ENCODE peak calls at places on chromosomes 5 and 9, in four cellular contexts. B is transverse colon, F is GM12878, X is gastrocnemius medialis. Z is an unnamed sample. For H3K36me3, the result is how much of the 10 kb centered on the place peaks cover.

GRCh38 chr5:44774279-44774880 is 34.4 kb upstream of the MRPS30 start:
- DNase-seq in B (no peak), F (no peak), X (no peak), Z (no peak)

GRCh38 chr5:181189962-181190710 is 14.9 kb downstream of the TRIM7 start:
- DNase-seq in B (peak), F (no peak), X (no peak), Z (peak)

GRCh38 chr5:116778015-116778414 is 203.4 kb upstream of the SEMA6A start:
- DNase-seq in B (no peak), F (no peak), X (no peak), Z (no peak)

GRCh38 chr5:16539169-16539666 is 73.6 kb upstream of the ZNF622 start:
- DNase-seq in B (peak), F (no peak), X (peak), Z (peak)

GRCh38 chr9:78091736-78092135 is 60.1 kb upstream of the GNAQ start:
- DNase-seq in B (no peak), F (no peak), X (no peak), Z (no peak)

GRCh38 chr5:123364443-123364842 is 58.8 kb downstream of the CEP120 start:
- DNase-seq in B (no peak), F (no peak), X (no peak), Z (no peak)

GRCh38 chr5:138911441-138911840 is 36.3 kb upstream of the LRRTM2 start:
- DNase-seq in B (no peak), F (no peak), X (no peak), Z (no peak)

GRCh38 chr9:125997510-125997823 is 250.3 kb downstream of the PBX3 start:
- DNase-seq in B (no peak), F (no peak), X (no peak), Z (no peak)

GRCh38 chr9:114157516-114158176 is 2.3 kb downstream of the COL27A1 start:
- DNase-seq in B (no peak), F (no peak), X (no peak), Z (no peak)

GRCh38 chr5:157198277-157199058 is 17.8 kb downstream of the ITK start:
- DNase-seq in B (peak), F (no peak), X (no peak), Z (no peak)

GRCh38 chr9:6243746-6244145 is 28.1 kb downstream of the IL33 start:
- DNase-seq in B (no peak), F (peak), X (no peak), Z (no peak)

GRCh38 chr5:77893225-77893860 is 117.2 kb upstream of the TBCA start:
- DNase-seq in B (no peak), F (no peak), X (no peak), Z (no peak)

GRCh38 chr9:127626752-127627493 is 14.8 kb downstream of the STXBP1 start:
- DNase-seq in B (no peak), F (no peak), X (no peak), Z (no peak)

GRCh38 chr9:98504883-98505282 is 203.9 kb downstream of the GABBR2 start:
- DNase-seq in B (no peak), F (no peak), X (no peak), Z (no peak)

GRCh38 chr5:128681096-128681495 is 143.1 kb upstream of the FBN2 start:
- DNase-seq in B (no peak), F (no peak), X (no peak), Z (no peak)

GRCh38 chr9:7243838-7244237 is 486.1 kb downstream of the KDM4C start:
- DNase-seq in B (no peak), F (no peak), X (no peak), Z (no peak)

GRCh38 chr5:133895979-133896378 is 72.4 kb downstream of the C5orf15 start:
- DNase-seq in B (no peak), F (no peak), X (no peak), Z (no peak)

GRCh38 chr5:73321757-73322452 is 126.7 kb downstream of the FOXD1 start:
- DNase-seq in B (no peak), F (no peak), X (no peak), Z (no peak)

GRCh38 chr5:149636861-149637246 is 55.6 kb downstream of the ARHGEF37 start:
- DNase-seq in B (no peak), F (no peak), X (no peak), Z (peak)

GRCh38 chr9:120920495-120921178 is 6.0 kb downstream of the TRAF1 start:
- DNase-seq in B (no peak), F (no peak), X (no peak), Z (no peak)

GRCh38 chr9:93297659-93298497 is 113.9 kb downstream of the WNK2 start:
- DNase-seq in B (no peak), F (no peak), X (no peak), Z (no peak)

GRCh38 chr9:70410368-70410767 is 4.1 kb downstream of the KLF9 start:
- DNase-seq in B (no peak), F (no peak), X (no peak), Z (no peak)

GRCh38 chr9:120583958-120584369 is 4.0 kb upstream of the CDK5RAP2 start:
- DNase-seq in B (peak), F (peak), X (peak), Z (no peak)

GRCh38 chr5:140557965-140558364 is 692 bp upstream of the SRA1 start:
- DNase-seq in B (no peak), F (no peak), X (no peak), Z (no peak)
- H3K4me3 ChIP-seq in B (no peak), F (peak), X (no peak), Z (no peak)

GRCh38 chr5:179616002-179616594 is 7.4 kb downstream of the HNRNPH1 start:
- DNase-seq in B (no peak), F (no peak), X (no peak), Z (no peak)

GRCh38 chr5:179612577-179613459 is 10.7 kb downstream of the HNRNPH1 start:
- DNase-seq in B (no peak), F (no peak), X (no peak), Z (no peak)

GRCh38 chr5:179615203-179615602 is 8.3 kb downstream of the HNRNPH1 start:
- DNase-seq in B (no peak), F (no peak), X (no peak), Z (no peak)

GRCh38 chr5:179614745-179615144 is 8.7 kb downstream of the HNRNPH1 start:
- DNase-seq in B (no peak), F (no peak), X (no peak), Z (no peak)

GRCh38 chr5:179613460-179614071 is 9.9 kb downstream of the HNRNPH1 start:
- DNase-seq in B (no peak), F (no peak), X (no peak), Z (no peak)
- TF ChIP-seq POLR2A in B (no peak), F (peak), X (no peak), Z (no peak)

GRCh38 chr9:134690946-134691694 is 49.5 kb downstream of the COL5A1 start:
- DNase-seq in B (no peak), F (no peak), X (no peak), Z (peak)

GRCh38 chr9:134688661-134689319 is 47.2 kb downstream of the COL5A1 start:
- DNase-seq in B (no peak), F (no peak), X (no peak), Z (peak)

GRCh38 chr9:134690301-134690751 is 48.7 kb downstream of the COL5A1 start:
- DNase-seq in B (no peak), F (no peak), X (no peak), Z (no peak)

GRCh38 chr9:134688231-134688630 is 46.6 kb downstream of the COL5A1 start:
- DNase-seq in B (no peak), F (no peak), X (no peak), Z (no peak)

DNA sequence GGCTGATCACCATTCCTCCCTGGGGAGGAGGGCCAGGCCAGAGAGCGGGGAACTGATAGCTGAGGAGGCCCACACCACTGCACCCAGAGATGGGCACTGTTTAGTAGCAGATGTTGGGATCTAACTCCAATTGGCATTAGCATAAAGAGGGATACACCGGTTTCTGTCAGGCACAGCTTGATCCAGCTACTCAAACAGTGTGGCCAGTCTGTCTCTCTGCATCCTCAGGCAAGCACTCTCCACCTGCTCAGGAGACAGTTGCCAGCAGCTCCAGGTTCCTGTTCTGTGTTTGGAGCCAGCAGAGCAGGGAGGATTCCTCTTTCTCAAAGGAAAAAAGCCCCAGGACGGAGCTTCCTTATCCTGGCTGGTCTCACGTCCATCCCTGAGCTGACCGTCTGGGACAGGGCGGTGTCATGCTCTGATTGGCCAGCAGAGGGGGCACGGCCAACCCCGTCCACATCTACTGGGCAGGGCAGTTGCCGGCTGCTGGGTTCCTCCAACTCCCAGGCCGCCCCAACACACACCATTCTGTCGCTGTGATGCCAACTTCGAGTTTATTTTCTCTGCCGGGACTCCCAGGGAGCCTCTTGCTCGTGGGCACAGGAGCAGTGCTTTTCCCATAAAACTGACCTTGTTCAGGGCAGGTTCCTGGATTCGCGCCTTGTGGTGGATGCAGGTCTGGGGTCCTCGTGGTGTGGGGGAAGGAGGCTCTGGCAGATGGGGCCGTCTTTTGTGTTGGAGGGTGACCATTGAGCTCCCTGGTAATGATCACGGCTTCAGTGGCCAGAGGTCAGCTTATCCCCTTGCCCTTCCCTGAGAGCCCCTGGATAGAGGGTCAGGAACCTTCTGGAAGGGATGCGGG is 47.9 kb downstream of the COL5A1 start:
- DNase-seq in B (peak), F (no peak), X (peak), Z (peak)
- H3K36me3 ChIP-seq in B (under half), F (under half), X (under half), Z (under half)

DNA sequence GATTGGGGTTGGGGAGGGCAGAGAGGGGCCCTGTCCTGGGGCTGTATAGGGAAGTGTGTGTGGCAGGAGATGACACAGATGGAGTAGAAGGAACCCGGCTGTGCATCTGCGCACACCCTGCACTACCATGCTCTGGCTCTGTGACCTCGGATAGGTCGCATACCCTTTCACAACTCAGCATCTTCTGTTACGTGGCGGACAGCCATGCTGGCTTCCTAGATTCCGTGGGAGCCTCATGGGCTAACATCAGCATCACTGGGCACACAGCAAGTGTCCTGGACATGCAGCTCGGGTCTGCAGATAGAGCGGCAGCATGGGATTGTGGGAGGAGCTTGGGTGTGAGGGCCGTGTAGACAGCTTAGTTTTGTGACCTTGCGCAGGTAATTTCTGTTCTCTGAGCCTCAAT is 9.2 kb downstream of the ARPC5L start:
- DNase-seq in B (no peak), F (no peak), X (peak), Z (peak)
- H3K4me3 ChIP-seq in B (no peak), F (peak), X (no peak), Z (peak)

DNA sequence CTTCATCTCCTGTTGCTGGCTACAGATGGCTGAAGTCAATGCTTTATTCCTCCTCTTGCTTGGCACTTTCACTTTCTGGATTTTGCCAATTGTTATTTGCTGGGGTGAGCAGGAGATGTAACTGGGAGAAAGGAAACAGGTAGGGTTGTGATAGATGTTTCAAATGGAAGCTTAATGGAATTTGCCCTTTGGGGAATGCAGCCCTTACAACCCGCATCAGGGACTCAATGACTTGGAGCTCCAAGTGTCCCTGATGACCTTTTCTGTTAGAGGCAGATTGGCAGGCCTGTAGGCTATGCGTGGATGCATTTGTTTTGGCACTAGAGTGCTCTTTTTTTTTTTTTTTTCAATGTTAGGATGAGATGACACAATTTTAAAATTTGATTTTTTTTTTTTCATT is 219.9 kb upstream of the GLRA1 start:
- DNase-seq in B (no peak), F (no peak), X (no peak), Z (no peak)
- TF ChIP-seq POLR2A in B (no peak), F (no peak), X (no peak), Z (no peak)

DNA sequence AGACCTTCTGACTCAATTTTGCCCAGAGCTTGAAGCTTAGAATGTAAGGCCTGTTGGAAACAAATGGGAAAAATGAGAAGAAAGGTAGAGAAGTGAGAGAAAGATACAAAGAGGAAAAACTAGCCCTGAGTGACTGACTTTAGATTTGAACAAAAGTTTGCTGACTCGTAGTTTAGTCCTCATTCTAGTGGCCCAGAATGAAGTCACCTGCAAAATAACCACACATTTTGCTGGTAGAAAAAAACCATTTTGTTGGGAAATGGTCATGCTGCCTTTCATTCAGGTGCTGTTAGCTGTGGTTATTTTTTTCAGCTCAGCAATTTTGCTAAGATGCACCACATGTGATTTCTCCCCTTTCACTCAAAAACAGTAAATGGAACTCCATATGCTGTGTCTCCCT is 98.9 kb downstream of the MRPS27 start:
- DNase-seq in B (no peak), F (no peak), X (no peak), Z (no peak)
- H3K36me3 ChIP-seq in B (under half), F (half or more), X (under half), Z (half or more)

GRCh38 chr5:1294839-1295649 is at the start of gene TERT:
- DNase-seq in B (peak), F (no peak), X (no peak), Z (peak)
- H3K4me3 ChIP-seq in B (peak), F (no peak), X (no peak), Z (no peak)

DNA sequence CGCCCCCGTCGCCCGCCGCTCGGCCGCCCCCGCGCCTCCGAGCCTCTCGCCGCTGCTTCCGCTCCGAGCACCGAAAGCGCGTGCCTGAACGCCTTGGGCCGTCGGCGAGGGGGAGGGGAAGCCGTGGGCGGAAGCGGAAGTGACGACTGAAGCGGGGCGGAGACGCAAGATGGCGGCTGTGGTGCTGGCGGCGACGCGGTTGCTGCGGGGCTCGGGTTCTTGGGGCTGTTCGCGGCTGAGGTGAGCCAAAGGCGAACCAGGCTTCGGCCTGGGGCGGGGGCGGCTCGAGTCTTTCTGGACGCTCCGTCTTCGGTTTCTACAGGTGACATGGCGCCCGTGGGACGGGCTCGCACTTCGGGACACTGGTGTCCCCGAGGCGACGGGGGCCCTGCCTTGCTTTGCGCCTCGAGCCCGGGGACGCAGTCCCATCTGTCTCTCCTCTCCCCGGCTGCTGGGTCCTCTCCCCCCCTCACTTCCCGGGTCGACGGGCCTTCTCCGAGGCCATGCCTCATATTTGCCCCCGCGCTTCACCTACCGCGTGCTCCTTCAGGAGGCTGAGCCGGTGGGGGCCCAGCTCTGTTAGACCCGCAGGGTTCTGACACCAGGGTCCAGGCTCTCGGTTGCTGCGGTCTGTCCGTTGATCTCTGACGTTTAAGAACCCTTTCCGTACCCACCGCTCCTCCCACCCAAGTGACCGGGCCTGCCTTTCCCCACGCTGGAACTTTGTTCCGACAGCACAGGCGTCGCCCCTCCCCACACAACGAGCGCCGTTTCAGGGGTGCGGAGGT is at the start of the genes ENTR1 and PMPCA:
- DNase-seq in B (peak), F (peak), X (peak), Z (peak)
- TF ChIP-seq POLR2A in B (peak), F (peak), X (peak), Z (no peak)

GRCh38 chr5:50406874-50407273 is 34.2 kb downstream of the EMB start:
- DNase-seq in B (no peak), F (no peak), X (no peak), Z (no peak)

GRCh38 chr5:50401337-50401736 is 39.8 kb downstream of the EMB start:
- DNase-seq in B (no peak), F (no peak), X (no peak), Z (no peak)
- H3K36me3 ChIP-seq in B (under half), F (under half), X (under half), Z (under half)

Z was measured in heart left ventricle.